ENCODE peak calls at places on chromosomes 6 and 20, in six cellular contexts. I is esophagus squamous epithelium, R is SK-N-SH, U is psoas muscle, M is RWPE2, S is Panc1. C is an unnamed sample. For H3K4me1 and H3K36me3, the result is how much of the 10 kb centered on the place peaks cover.

GRCh38 chr6:142372348-142372747 is 70.5 kb downstream of the ADGRG6 start:
- DNase-seq in I (no peak), R (no peak), U (no peak), M (peak), S (no peak), C (no peak)

GRCh38 chr6:157530126-157530525 is 149.1 kb downstream of the ZDHHC14 start:
- DNase-seq in I (no peak), R (peak), U (no peak), M (no peak), S (no peak), C (no peak)

GRCh38 chr6:54083301-54083700 is 27.9 kb upstream of the MLIP start:
- DNase-seq in I (no peak), R (no peak), U (no peak), M (no peak), S (no peak), C (no peak)

GRCh38 chr6:137412562-137412961 is 81.6 kb downstream of the OLIG3 start:
- DNase-seq in I (no peak), R (no peak), U (no peak), M (no peak), S (no peak), C (no peak)

GRCh38 chr20:1876217-1876921 is 18.8 kb upstream of the SIRPA start:
- DNase-seq in I (no peak), R (no peak), U (no peak), M (no peak), S (no peak), C (no peak)

GRCh38 chr6:15287670-15288069 is 41.8 kb downstream of the JARID2 start:
- DNase-seq in I (no peak), R (no peak), U (no peak), M (no peak), S (no peak), C (no peak)

GRCh38 chr6:1382883-1383728 is 6.3 kb upstream of the FOXF2 start:
- DNase-seq in I (no peak), R (no peak), U (no peak), M (no peak), S (no peak), C (no peak)

GRCh38 chr6:10404799-10405524 is 9.9 kb downstream of the TFAP2A start:
- DNase-seq in I (no peak), R (no peak), U (no peak), M (no peak), S (no peak), C (peak)

GRCh38 chr6:156780117-156780641 is 3.0 kb downstream of the ARID1B start:
- DNase-seq in I (no peak), R (peak), U (no peak), M (no peak), S (peak), C (peak)

GRCh38 chr6:27700337-27700736 is 211.9 kb downstream of the OR2B2 start:
- DNase-seq in I (no peak), R (no peak), U (no peak), M (no peak), S (no peak), C (no peak)

DNA sequence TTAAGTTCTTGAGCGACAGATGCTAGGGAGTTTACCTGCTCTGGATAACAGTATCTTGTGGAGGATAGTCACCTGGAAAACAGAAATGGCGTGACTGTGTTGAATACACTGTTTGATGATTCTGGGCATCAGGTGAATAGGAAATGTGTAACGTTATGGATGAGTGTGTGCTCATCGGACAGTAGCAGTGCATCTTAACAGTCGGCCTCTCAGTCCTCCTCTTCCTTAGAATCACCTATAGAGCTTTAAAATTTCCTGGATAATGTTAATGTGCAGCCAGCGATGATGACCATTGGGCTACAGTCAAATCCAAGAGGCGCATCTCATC is 217.7 kb downstream of the OR2B2 start:
- DNase-seq in I (no peak), R (no peak), U (no peak), M (no peak), S (no peak), C (no peak)
- H3K4me3 ChIP-seq in I (peak), R (peak), U (no peak), M (peak), S (peak), C (no peak)

GRCh38 chr6:105326838-105327745 is 75.8 kb downstream of the PREP start:
- DNase-seq in I (no peak), R (no peak), U (peak), M (no peak), S (peak), C (peak)
- H3K4me1 ChIP-seq in I (under half), R (under half), U (half or more), M (under half), S (under half), C (under half)

DNA sequence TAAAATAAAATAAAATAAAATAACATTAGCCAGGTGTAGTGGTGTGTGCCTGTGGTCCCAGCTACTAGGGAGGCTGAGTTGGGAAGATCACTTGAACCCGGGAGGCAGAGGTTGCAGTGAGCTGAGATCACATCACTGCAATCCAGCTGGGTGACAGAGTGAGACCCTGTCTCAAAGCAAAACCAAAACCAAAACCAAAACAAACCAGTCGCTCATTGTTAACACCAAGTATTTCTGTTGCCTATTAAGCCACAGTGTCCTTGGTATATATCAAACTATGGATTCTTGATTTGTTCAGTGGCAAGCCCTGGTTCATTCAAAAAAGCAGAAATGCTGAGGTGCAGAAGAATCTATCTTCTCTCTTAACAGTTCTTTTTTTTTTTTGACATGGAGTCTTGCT is 65.7 kb downstream of the PYGB start:
- DNase-seq in I (no peak), R (no peak), U (no peak), M (no peak), S (no peak), C (no peak)
- H3K36me3 ChIP-seq in I (under half), R (under half), U (under half), M (under half), S (under half), C (under half)

GRCh38 chr6:145373826-145374225 is 361.5 kb downstream of the EPM2A start:
- DNase-seq in I (no peak), R (no peak), U (no peak), M (no peak), S (no peak), C (peak)
- H3K4me3 ChIP-seq in I (no peak), R (no peak), U (no peak), M (no peak), S (no peak), C (no peak)

GRCh38 chr6:35173068-35174042 is 32.2 kb upstream of the TCP11 start:
- DNase-seq in I (no peak), R (no peak), U (no peak), M (no peak), S (no peak), C (no peak)

GRCh38 chr6:35168461-35168861 is 27.3 kb upstream of the TCP11 start:
- DNase-seq in I (no peak), R (no peak), U (no peak), M (no peak), S (no peak), C (no peak)

GRCh38 chr6:35170891-35171290 is 29.8 kb upstream of the TCP11 start:
- DNase-seq in I (no peak), R (no peak), U (no peak), M (no peak), S (no peak), C (no peak)

GRCh38 chr6:35167505-35167904 is 26.4 kb upstream of the TCP11 start:
- DNase-seq in I (no peak), R (no peak), U (no peak), M (no peak), S (no peak), C (no peak)

GRCh38 chr6:35170166-35170565 is 29.0 kb upstream of the TCP11 start:
- DNase-seq in I (no peak), R (no peak), U (no peak), M (no peak), S (no peak), C (no peak)
- H3K4me1 ChIP-seq in I (under half), R (under half), U (under half), M (under half), S (under half), C (half or more)

GRCh38 chr6:43070028-43070632 is 6.0 kb upstream of the PTK7 start:
- DNase-seq in I (no peak), R (peak), U (no peak), M (no peak), S (no peak), C (peak)
- H3K36me3 ChIP-seq in I (under half), R (under half), U (under half), M (under half), S (under half), C (under half)

GRCh38 chr20:44582321-44583025 is at the start of gene PKIG:
- DNase-seq in I (no peak), R (no peak), U (peak), M (no peak), S (no peak), C (peak)

GRCh38 chr20:44584103-44584690 is 1.8 kb downstream of the PKIG start:
- DNase-seq in I (no peak), R (no peak), U (no peak), M (no peak), S (no peak), C (no peak)

GRCh38 chr20:44581515-44581914 is 864 bp upstream of the PKIG start:
- DNase-seq in I (no peak), R (no peak), U (no peak), M (no peak), S (no peak), C (no peak)

GRCh38 chr20:44585042-44585968 is 2.9 kb downstream of the PKIG start:
- DNase-seq in I (no peak), R (no peak), U (peak), M (no peak), S (no peak), C (no peak)

DNA sequence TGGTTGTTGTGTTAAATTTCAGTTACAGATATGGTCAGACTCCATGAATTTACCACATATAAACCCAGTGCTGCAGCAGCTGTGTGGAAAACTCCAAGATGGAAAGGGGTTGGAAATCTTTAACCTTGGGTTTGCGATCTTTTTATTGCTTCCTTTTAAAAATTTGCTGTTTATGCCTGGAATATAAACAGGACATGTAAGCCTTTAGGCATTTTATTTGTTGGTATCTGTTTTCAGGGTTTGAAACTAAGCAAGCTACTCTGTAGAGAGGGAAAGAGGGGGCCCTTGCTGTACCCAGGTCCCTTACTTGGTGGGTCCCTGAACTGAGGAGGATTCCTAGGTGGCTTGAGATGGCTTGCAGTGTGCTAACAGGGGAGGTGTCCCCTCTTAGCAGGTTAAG is 800 bp downstream of the PKIG start:
- DNase-seq in I (no peak), R (no peak), U (no peak), M (no peak), S (no peak), C (peak)
- H3K4me3 ChIP-seq in I (peak), R (no peak), U (peak), M (no peak), S (no peak), C (peak)

GRCh38 chr20:62494537-62494936 is 18.7 kb upstream of the GATA5 start:
- DNase-seq in I (no peak), R (no peak), U (no peak), M (no peak), S (no peak), C (no peak)

GRCh38 chr20:62495798-62496325 is 20.1 kb upstream of the GATA5 start:
- DNase-seq in I (no peak), R (no peak), U (no peak), M (no peak), S (no peak), C (no peak)

GRCh38 chr20:62494980-62495797 is 19.4 kb upstream of the GATA5 start:
- DNase-seq in I (no peak), R (no peak), U (no peak), M (no peak), S (no peak), C (no peak)

GRCh38 chr20:62498874-62499273 is 23.1 kb upstream of the GATA5 start:
- DNase-seq in I (no peak), R (no peak), U (no peak), M (no peak), S (no peak), C (no peak)

GRCh38 chr20:62496525-62497218 is 20.9 kb upstream of the GATA5 start:
- DNase-seq in I (no peak), R (peak), U (no peak), M (no peak), S (no peak), C (peak)
- H3K4me1 ChIP-seq in I (under half), R (under half), U (under half), M (under half), S (half or more), C (under half)

GRCh38 chr20:17633221-17633849 is 48.7 kb downstream of the RRBP1 start:
- DNase-seq in I (no peak), R (no peak), U (no peak), M (no peak), S (no peak), C (no peak)
- H3K36me3 ChIP-seq in I (under half), R (half or more), U (under half), M (half or more), S (under half), C (half or more)

C was measured in adipocyte.